ENCODE peak calls at places on chromosome 3, in ten cellular contexts. P is neural progenitor cell; Q is left ventricle myocardium inferior; K is GM23338; Y is cardiac fibroblast; I is CD8-positive, alpha-beta T cell; Z is suprapubic skin; X is tibial artery; O is astrocyte of the spinal cord; M is NB4. U is an unnamed sample.

GRCh38 chr3:19937459-19938362 is 3.7 kb upstream of the EFHB start:
- DNase-seq in I (no peak), Q (no peak), Y (peak), K (peak), Z (no peak), O (peak), M (no peak), P (no peak), X (no peak), U (peak)

GRCh38 chr3:66722675-66723074 is 221.9 kb upstream of the LRIG1 start:
- DNase-seq in P (no peak), Q (peak), Y (peak), M (no peak), O (peak), K (no peak), X (peak), I (no peak), Z (no peak), U (peak)

GRCh38 chr3:13272831-13273603 is 147.1 kb downstream of the NUP210 start:
- DNase-seq in Z (no peak), Q (no peak), Y (no peak), O (no peak), X (peak), M (no peak), K (no peak), P (no peak), I (no peak), U (no peak)

GRCh38 chr3:51681453-51681852 is 10.4 kb downstream of the TEX264 start:
- DNase-seq in P (no peak), X (no peak), I (peak), M (peak), Q (peak), Z (no peak), O (no peak), Y (peak), K (no peak), U (peak)

GRCh38 chr3:116561529-116561928 is 116.2 kb upstream of the LSAMP start:
- DNase-seq in X (no peak), M (no peak), Z (no peak), O (no peak), P (no peak), K (peak), Q (no peak), I (no peak), Y (no peak), U (no peak)

GRCh38 chr3:72816843-72817485 is 31.3 kb downstream of the SHQ1 start:
- DNase-seq in O (no peak), P (no peak), M (no peak), K (no peak), Z (no peak), Y (no peak), Q (no peak), X (no peak), I (no peak), U (no peak)

GRCh38 chr3:44468572-44469520 is 8.6 kb downstream of the ZNF445 start:
- DNase-seq in Y (peak), I (no peak), M (peak), X (no peak), Q (no peak), P (no peak), Z (no peak), K (peak), O (peak), U (peak)

GRCh38 chr3:139394116-139394515 is 4.7 kb upstream of the COPB2 start:
- DNase-seq in K (no peak), I (no peak), X (no peak), Z (no peak), Q (no peak), P (no peak), M (peak), O (no peak), Y (peak), U (no peak)

GRCh38 chr3:197583371-197583770 is 27.6 kb upstream of the BDH1 start:
- DNase-seq in I (no peak), K (no peak), Q (no peak), Z (no peak), O (no peak), M (no peak), P (no peak), Y (no peak), X (no peak), U (no peak)

GRCh38 chr3:68306571-68306970 is 625.8 kb downstream of the TAFA4 start:
- DNase-seq in X (no peak), Q (no peak), M (peak), Y (no peak), I (peak), P (peak), Z (no peak), K (peak), O (no peak), U (peak)

GRCh38 chr3:42539871-42540714 is 37.6 kb downstream of the VIPR1 start:
- DNase-seq in Q (no peak), I (peak), Z (no peak), O (no peak), Y (peak), M (peak), X (no peak), K (peak), P (peak), U (peak)

GRCh38 chr3:42533161-42533897 is 30.9 kb downstream of the VIPR1 start:
- DNase-seq in K (peak), P (peak), O (no peak), X (no peak), Q (no peak), I (no peak), Z (no peak), M (no peak), Y (no peak), U (no peak)

GRCh38 chr3:42537350-42537749 is 34.9 kb downstream of the VIPR1 start:
- DNase-seq in O (no peak), Y (peak), X (no peak), I (no peak), Z (no peak), Q (no peak), M (no peak), P (no peak), K (no peak), U (no peak)

GRCh38 chr3:42532229-42532628 is 29.8 kb downstream of the VIPR1 start:
- DNase-seq in Q (no peak), Z (no peak), I (no peak), M (no peak), K (no peak), Y (no peak), P (no peak), X (no peak), O (no peak), U (no peak)

DNA sequence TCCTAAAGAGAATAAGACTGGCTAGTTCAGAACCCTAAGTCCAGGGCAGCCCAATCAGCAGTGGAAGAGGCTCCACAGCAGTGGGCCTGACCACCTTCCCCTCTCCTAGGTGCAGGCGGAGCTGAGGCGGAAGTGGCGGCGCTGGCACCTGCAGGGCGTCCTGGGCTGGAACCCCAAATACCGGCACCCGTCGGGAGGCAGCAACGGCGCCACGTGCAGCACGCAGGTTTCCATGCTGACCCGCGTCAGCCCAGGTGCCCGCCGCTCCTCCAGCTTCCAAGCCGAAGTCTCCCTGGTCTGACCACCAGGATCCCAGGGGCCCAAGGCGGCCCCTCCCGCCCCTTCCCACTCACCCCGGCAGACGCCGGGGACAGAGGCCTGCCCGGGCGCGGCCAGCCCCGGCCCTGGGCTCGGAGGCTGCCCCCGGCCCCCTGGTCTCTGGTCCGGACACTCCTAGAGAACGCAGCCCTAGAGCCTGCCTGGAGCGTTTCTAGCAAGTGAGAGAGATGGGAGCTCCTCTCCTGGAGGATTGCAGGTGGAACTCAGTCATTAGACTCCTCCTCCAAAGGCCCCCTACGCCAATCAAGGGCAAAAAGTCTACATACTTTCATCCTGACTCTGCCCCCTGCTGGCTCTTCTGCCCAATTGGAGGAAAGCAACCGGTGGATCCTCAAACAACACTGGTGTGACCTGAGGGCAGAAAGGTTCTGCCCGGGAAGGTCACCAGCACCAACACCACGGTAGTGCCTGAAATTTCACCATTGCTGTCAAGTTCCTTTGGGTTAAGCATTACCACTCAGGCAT is 33.7 kb downstream of the VIPR1 start:
- DNase-seq in Z (no peak), K (peak), Y (peak), M (peak), O (no peak), P (peak), Q (no peak), I (peak), X (no peak), U (no peak)
- TF ChIP-seq CTCF in Z (peak), K (peak), Y (peak), M (peak), O (peak), P (peak), Q (peak), I (peak), X (peak), U (peak)

DNA sequence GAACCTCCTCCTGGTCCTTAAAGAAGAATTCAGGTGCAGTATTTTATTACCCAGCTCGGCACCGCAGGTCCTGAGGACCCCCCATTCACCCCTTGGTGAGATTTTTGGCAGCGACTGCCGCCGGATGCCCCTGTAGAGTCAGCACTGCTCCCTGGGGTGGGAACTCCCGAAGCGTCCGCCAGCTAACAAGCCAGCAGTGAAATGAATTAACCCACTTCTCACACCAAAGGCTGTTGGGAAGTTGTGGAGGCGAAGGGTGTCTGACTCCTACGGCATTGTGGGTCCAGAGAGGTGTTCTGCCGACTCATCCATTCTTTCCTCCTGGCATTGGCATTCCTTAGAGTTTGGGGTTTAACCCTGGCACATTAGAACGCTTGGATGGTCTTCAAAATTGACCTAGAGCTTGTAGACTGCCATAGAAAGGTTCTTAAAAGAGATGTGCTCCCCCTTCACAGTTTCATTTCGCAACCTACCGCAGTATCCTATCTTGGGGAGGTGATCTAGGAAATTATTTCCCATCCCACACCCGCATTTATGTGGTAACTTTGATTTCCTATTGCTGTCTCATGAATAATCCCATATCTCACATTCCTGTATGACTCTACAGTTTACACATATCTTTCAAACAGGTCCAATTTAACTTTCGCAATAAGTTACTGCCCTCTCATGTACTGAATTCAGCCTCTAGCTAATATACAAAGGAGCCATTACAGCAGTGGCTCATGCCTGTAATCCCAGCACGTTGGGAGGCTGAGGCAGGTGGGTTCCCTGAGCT is 879 bp upstream of the EIF5A2 start:
- DNase-seq in Q (no peak), K (no peak), M (peak), O (peak), Z (no peak), Y (peak), X (no peak), P (no peak), I (no peak), U (peak)
- H3K4me3 ChIP-seq in Q (peak), K (peak), M (peak), O (no peak), Z (peak), Y (peak), X (peak), P (no peak), I (no peak), U (no peak)

GRCh38 chr3:127342735-127343134 is 54.9 kb upstream of the PRR20G start:
- DNase-seq in K (peak), Q (no peak), M (no peak), Z (no peak), P (peak), I (no peak), Y (no peak), X (no peak), O (no peak), U (no peak)
- TF ChIP-seq CTCF in K (peak), Q (no peak), M (no peak), Z (no peak), P (peak), I (no peak), Y (no peak), X (no peak), O (no peak), U (no peak)

DNA sequence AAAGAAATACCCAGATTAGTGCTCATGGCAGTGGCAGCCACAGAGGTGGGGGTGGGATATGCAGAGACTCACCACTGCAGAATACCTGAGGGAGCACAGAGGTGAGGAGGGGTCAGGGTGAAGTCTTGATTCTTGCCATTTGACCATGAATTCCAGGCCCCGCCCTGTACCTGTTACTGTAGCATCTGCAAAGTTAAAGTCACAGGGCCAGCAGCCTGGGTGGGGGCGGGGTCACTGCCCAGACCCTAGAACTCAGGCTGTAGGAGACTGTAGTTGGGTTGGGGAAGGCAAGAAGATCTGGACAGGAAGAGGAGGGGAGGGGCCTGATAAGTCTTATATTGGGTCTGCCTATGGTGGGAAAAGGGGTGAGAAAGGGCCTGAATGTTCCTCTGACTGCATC is 14.5 kb downstream of the CCDC71 start:
- DNase-seq in Q (no peak), Y (no peak), O (no peak), M (no peak), I (no peak), K (peak), P (no peak), X (no peak), Z (no peak), U (no peak)
- H3K4me3 ChIP-seq in Q (no peak), Y (no peak), O (no peak), M (no peak), I (no peak), K (no peak), P (no peak), X (no peak), Z (no peak), U (no peak)

GRCh38 chr3:144843099-144843498 is 871.5 kb downstream of the DIPK2A start:
- DNase-seq in I (no peak), P (no peak), Q (no peak), X (no peak), Z (no peak), K (peak), Y (no peak), M (peak), O (peak), U (no peak)
- TF ChIP-seq CTCF in I (no peak), P (peak), Q (no peak), X (no peak), Z (no peak), K (peak), Y (no peak), M (peak), O (peak), U (peak)

GRCh38 chr3:32819581-32820348 is 2.0 kb downstream of the TRIM71 start:
- DNase-seq in Q (no peak), I (no peak), X (no peak), P (peak), Z (no peak), Y (no peak), M (no peak), O (no peak), K (peak), U (no peak)
- H3K4me3 ChIP-seq in Q (no peak), I (no peak), X (no peak), P (peak), Z (no peak), Y (no peak), M (peak), O (no peak), K (peak), U (no peak)

GRCh38 chr3:140470211-140470610 is 207.7 kb upstream of the TRIM42 start:
- DNase-seq in P (no peak), I (no peak), X (no peak), K (peak), Y (no peak), Q (no peak), M (no peak), O (no peak), Z (no peak), U (no peak)

GRCh38 chr3:140469491-140469890 is 208.4 kb upstream of the TRIM42 start:
- DNase-seq in Q (no peak), P (no peak), Y (no peak), O (peak), M (no peak), Z (no peak), X (no peak), K (no peak), I (no peak), U (no peak)

GRCh38 chr3:140467104-140467577 is 210.7 kb upstream of the TRIM42 start:
- DNase-seq in O (peak), Q (no peak), M (no peak), K (no peak), I (no peak), P (peak), X (no peak), Y (no peak), Z (no peak), U (peak)

GRCh38 chr3:140467916-140468315 is 209.9 kb upstream of the TRIM42 start:
- DNase-seq in Q (no peak), O (peak), X (no peak), Z (no peak), M (no peak), Y (no peak), I (no peak), P (no peak), K (no peak), U (peak)

DNA sequence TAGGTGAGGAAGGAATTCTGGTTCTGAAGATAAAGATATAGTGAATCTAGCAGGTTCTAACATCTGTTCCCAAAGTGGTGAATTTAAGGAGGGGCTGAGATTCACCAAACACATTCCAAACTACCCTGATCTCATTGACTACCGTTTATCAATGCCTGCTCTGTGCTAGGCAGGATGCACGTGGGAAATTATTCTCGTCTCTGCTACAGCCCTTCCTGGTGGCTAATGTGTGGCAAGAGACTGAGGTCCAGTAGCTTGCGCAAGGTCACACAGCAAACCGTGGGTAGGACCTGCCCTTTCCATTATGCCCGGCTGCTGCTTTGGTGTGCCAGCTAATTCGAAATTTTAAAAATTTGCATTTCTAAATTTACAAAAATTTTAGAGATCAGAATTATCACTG is 209.5 kb upstream of the TRIM42 start:
- DNase-seq in Z (no peak), X (no peak), Y (no peak), P (no peak), I (no peak), M (peak), K (no peak), Q (no peak), O (no peak), U (no peak)
- TF ChIP-seq CTCF in Z (no peak), X (no peak), Y (no peak), P (no peak), I (no peak), M (no peak), K (no peak), Q (no peak), O (no peak), U (no peak)

DNA sequence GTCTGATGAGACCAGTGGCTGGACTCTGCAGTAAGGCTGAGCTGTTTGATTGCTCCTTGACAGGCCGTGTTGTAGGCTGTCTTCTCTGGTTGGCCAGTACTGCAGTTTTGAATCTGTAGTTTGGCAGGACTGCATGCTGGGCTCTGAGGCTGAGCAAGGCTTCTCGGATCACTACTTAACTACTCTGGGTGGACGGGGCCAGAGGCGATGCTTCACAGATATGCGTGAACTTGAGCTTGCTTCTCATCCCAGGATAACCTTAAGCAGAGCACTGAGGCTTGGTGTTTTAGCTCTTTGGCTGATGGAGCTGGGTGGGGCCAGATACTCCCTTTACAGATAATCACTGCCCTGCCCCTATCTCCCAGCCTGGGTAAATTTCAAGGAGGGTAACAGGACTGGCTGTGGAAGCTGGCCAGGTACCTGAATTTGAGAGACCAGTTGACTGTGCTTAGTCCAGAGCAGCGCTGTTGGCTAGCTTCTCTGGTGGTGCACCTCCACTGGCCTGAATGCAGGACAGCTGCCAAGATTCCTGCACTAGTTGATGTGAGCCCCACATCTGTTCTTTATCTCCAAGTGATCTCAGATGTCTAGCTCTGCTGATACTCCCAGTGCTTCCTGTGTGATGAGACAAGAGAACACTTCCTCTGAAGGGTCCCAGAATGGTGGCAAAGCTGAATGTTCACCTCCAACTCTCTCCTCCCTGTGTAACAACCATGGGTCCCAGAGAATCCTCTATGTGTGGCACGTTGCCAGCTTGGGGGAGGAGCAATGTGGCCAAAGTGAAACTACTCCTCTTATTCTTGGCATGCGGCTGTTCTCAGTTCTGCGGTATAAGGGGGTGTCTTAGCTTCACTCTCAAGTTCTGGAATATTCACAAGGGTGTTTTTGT is 37.9 kb downstream of the RPL39L start:
- DNase-seq in Q (peak), K (no peak), Z (no peak), I (peak), M (peak), O (peak), P (no peak), Y (peak), X (peak), U (peak)
- H3K4me3 ChIP-seq in Q (peak), K (no peak), Z (peak), I (no peak), M (no peak), O (peak), P (no peak), Y (peak), X (peak), U (peak)

DNA sequence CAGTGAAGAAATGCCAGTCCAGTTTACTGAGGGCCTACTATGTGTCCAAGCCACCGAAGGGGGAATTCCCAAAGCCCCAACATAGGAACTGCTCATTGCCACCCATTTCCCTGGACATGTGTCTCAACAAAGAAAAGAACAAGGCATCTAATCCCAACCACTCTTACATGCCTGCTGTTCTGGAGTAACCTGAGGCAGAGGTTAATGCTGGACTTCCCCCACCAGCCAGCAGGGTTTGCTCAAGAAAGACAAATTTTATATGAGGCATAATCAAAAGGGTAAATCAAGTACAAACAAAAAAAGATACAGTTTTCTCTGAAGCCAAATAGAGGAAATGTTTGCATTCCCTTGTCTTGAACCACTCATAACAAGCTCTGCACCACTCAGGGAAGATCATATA is 4.1 kb downstream of the ADCY5 start:
- DNase-seq in I (no peak), K (no peak), O (no peak), P (no peak), Z (no peak), Y (no peak), M (no peak), X (no peak), Q (no peak), U (no peak)
- TF ChIP-seq CTCF in I (no peak), K (no peak), O (no peak), P (peak), Z (no peak), Y (no peak), M (no peak), X (peak), Q (peak), U (peak)